ENCODE peak calls at places on chromosome 21, in nine cellular contexts. T is endothelial cell of umbilical vein; U is activated CD8-positive, alpha-beta T cell treated with anti-CD3 and anti-CD28 coated beads for 36 hours; V is activated CD4-positive, alpha-beta T cell treated with anti-CD3 and anti-CD28 coated beads, Interleukin-2, amount 50 U/mL, for 1 hour; J is fibroblast of pulmonary artery; E is HEK293T; F is stimulated activated CD4-positive, alpha-beta T cell treated with anti-CD3 and anti-CD28 coated beads, TNF-alpha, amount 100 ng/mL, for 48 hours; M is Daoy; D is stimulated activated CD8-positive, alpha-beta memory T cell treated with anti-CD3 and anti-CD28 coated beads, Interleukin-15, amount 100 ng/mL, for 48 hours. X is an unnamed sample.

GRCh38 chr21:44331650-44332306 is 7.4 kb downstream of the CFAP410 start:
- DNase-seq in T (no peak), U (no peak), V (no peak), J (peak; percentile 11), E (no peak), F (no peak), M (no peak), D (no peak), X (peak; percentile 36)

GRCh38 chr21:29238967-29239289 is 59.8 kb upstream of the BACH1 start:
- DNase-seq in T (no peak), U (no peak), V (no peak), J (no peak), E (no peak), F (no peak), M (no peak), D (no peak), X (no peak)

GRCh38 chr21:43287974-43288755 is 119.4 kb downstream of the CRYAA start:
- DNase-seq in T (no peak), U (no peak), V (no peak), J (no peak), E (no peak), F (no peak), M (no peak), D (no peak), X (no peak)

GRCh38 chr21:31310750-31311149 is 33.3 kb downstream of the TIAM1 start:
- DNase-seq in T (no peak), U (no peak), V (no peak), J (no peak), E (no peak), F (no peak), M (no peak), D (no peak), X (no peak)

GRCh38 chr21:34668803-34669148 is at the start of gene CLIC6:
- DNase-seq in T (no peak), U (no peak), V (no peak), J (no peak), E (no peak), F (no peak), M (no peak), D (no peak), X (no peak)

GRCh38 chr21:41185802-41186201 is 17.8 kb downstream of the BACE2 start:
- DNase-seq in T (no peak), U (no peak), V (no peak), J (no peak), E (no peak), F (no peak), M (no peak), D (no peak), X (no peak)

GRCh38 chr21:33071878-33072306 is 2.0 kb downstream of the OLIG1 start:
- DNase-seq in T (peak; percentile 32), U (peak; percentile 3), V (no peak), J (peak; percentile 17), E (no peak), F (no peak), M (peak; percentile 39), D (no peak), X (peak; percentile 68)

GRCh38 chr21:36420571-36421339 is 35.6 kb downstream of the CHAF1B start:
- DNase-seq in T (no peak), U (no peak), V (no peak), J (no peak), E (no peak), F (no peak), M (no peak), D (no peak), X (no peak)

GRCh38 chr21:16912075-16912474 is 600.8 kb upstream of the CXADR start:
- DNase-seq in T (peak; percentile 47), U (no peak), V (no peak), J (peak; percentile 45), E (no peak), F (no peak), M (no peak), D (no peak), X (no peak)

X was measured in NB4.